ENCODE peak calls at places on chromosomes 6 and 20, in nine cellular contexts. One of them, this sample, is unnamed.

GRCh38 chr6:139533573-139534471 is 159.4 kb upstream of the CITED2 start:
- DNase-seq in fibroblast of the aortic adventitia: peak
- DNase-seq in GM12865: no peak
- DNase-seq in fibroblast of mammary gland: peak
- DNase-seq in astrocyte of the spinal cord: peak
- DNase-seq in lower lobe of right lung: peak
- DNase-seq in heart left ventricle: no peak
- DNase-seq in thyroid gland: peak
- DNase-seq in epithelial cell of proximal tubule: peak
- DNase-seq in this sample: peak

GRCh38 chr6:31970604-31971271 is 1.2 kb downstream of the DXO start:
- DNase-seq in fibroblast of the aortic adventitia: no peak
- DNase-seq in GM12865: no peak
- DNase-seq in fibroblast of mammary gland: no peak
- DNase-seq in astrocyte of the spinal cord: no peak
- DNase-seq in lower lobe of right lung: peak
- DNase-seq in heart left ventricle: no peak
- DNase-seq in thyroid gland: no peak
- DNase-seq in epithelial cell of proximal tubule: no peak
- DNase-seq in this sample: no peak

GRCh38 chr6:131954775-131955107 is 3.6 kb upstream of the CCN2 start:
- DNase-seq in fibroblast of the aortic adventitia: peak
- DNase-seq in GM12865: no peak
- DNase-seq in fibroblast of mammary gland: peak
- DNase-seq in astrocyte of the spinal cord: peak
- DNase-seq in lower lobe of right lung: peak
- DNase-seq in heart left ventricle: peak
- DNase-seq in thyroid gland: peak
- DNase-seq in epithelial cell of proximal tubule: no peak
- DNase-seq in this sample: peak

GRCh38 chr6:148263961-148264360 is 78.7 kb upstream of the SASH1 start:
- DNase-seq in fibroblast of the aortic adventitia: no peak
- DNase-seq in GM12865: no peak
- DNase-seq in fibroblast of mammary gland: no peak
- DNase-seq in astrocyte of the spinal cord: no peak
- DNase-seq in lower lobe of right lung: no peak
- DNase-seq in heart left ventricle: no peak
- DNase-seq in thyroid gland: no peak
- DNase-seq in epithelial cell of proximal tubule: no peak
- DNase-seq in this sample: no peak

GRCh38 chr6:134640975-134641429 is 308.9 kb downstream of the ALDH8A1 start:
- DNase-seq in fibroblast of the aortic adventitia: peak
- DNase-seq in GM12865: peak
- DNase-seq in fibroblast of mammary gland: peak
- DNase-seq in astrocyte of the spinal cord: peak
- DNase-seq in lower lobe of right lung: peak
- DNase-seq in heart left ventricle: peak
- DNase-seq in thyroid gland: peak
- DNase-seq in epithelial cell of proximal tubule: peak
- DNase-seq in this sample: peak

GRCh38 chr20:53642196-53643030 is 48.8 kb upstream of the ZNF217 start:
- DNase-seq in fibroblast of the aortic adventitia: peak
- DNase-seq in GM12865: peak
- DNase-seq in fibroblast of mammary gland: peak
- DNase-seq in astrocyte of the spinal cord: peak
- DNase-seq in lower lobe of right lung: no peak
- DNase-seq in heart left ventricle: no peak
- DNase-seq in thyroid gland: peak
- DNase-seq in epithelial cell of proximal tubule: peak
- DNase-seq in this sample: peak

GRCh38 chr6:30037182-30037788 is 23.8 kb upstream of the POLR1H start:
- DNase-seq in fibroblast of the aortic adventitia: peak
- DNase-seq in GM12865: peak
- DNase-seq in fibroblast of mammary gland: peak
- DNase-seq in astrocyte of the spinal cord: peak
- DNase-seq in lower lobe of right lung: no peak
- DNase-seq in heart left ventricle: no peak
- DNase-seq in thyroid gland: no peak
- DNase-seq in epithelial cell of proximal tubule: no peak
- DNase-seq in this sample: no peak

GRCh38 chr6:87541041-87541440 is 48.7 kb downstream of the RARS2 start:
- DNase-seq in fibroblast of the aortic adventitia: no peak
- DNase-seq in GM12865: no peak
- DNase-seq in fibroblast of mammary gland: no peak
- DNase-seq in astrocyte of the spinal cord: no peak
- DNase-seq in lower lobe of right lung: no peak
- DNase-seq in heart left ventricle: no peak
- DNase-seq in thyroid gland: no peak
- DNase-seq in epithelial cell of proximal tubule: no peak
- DNase-seq in this sample: no peak

GRCh38 chr6:3250278-3250677 is 8.5 kb upstream of the PSMG4 start:
- DNase-seq in fibroblast of the aortic adventitia: peak
- DNase-seq in GM12865: no peak
- DNase-seq in fibroblast of mammary gland: no peak
- DNase-seq in astrocyte of the spinal cord: no peak
- DNase-seq in lower lobe of right lung: no peak
- DNase-seq in heart left ventricle: no peak
- DNase-seq in thyroid gland: no peak
- DNase-seq in epithelial cell of proximal tubule: no peak
- DNase-seq in this sample: no peak

GRCh38 chr6:3249821-3250220 is 8.9 kb upstream of the PSMG4 start:
- DNase-seq in fibroblast of the aortic adventitia: no peak
- DNase-seq in GM12865: no peak
- DNase-seq in fibroblast of mammary gland: no peak
- DNase-seq in astrocyte of the spinal cord: no peak
- DNase-seq in lower lobe of right lung: no peak
- DNase-seq in heart left ventricle: no peak
- DNase-seq in thyroid gland: no peak
- DNase-seq in epithelial cell of proximal tubule: no peak
- DNase-seq in this sample: no peak

GRCh38 chr6:3252861-3253596 is 5.7 kb upstream of the PSMG4 start:
- DNase-seq in fibroblast of the aortic adventitia: no peak
- DNase-seq in GM12865: no peak
- DNase-seq in fibroblast of mammary gland: no peak
- DNase-seq in astrocyte of the spinal cord: no peak
- DNase-seq in lower lobe of right lung: no peak
- DNase-seq in heart left ventricle: no peak
- DNase-seq in thyroid gland: no peak
- DNase-seq in epithelial cell of proximal tubule: no peak
- DNase-seq in this sample: no peak

GRCh38 chr6:3252369-3252768 is 6.4 kb upstream of the PSMG4 start:
- DNase-seq in fibroblast of the aortic adventitia: no peak
- DNase-seq in GM12865: no peak
- DNase-seq in fibroblast of mammary gland: peak
- DNase-seq in astrocyte of the spinal cord: no peak
- DNase-seq in lower lobe of right lung: no peak
- DNase-seq in heart left ventricle: peak
- DNase-seq in thyroid gland: no peak
- DNase-seq in epithelial cell of proximal tubule: no peak
- DNase-seq in this sample: no peak

DNA sequence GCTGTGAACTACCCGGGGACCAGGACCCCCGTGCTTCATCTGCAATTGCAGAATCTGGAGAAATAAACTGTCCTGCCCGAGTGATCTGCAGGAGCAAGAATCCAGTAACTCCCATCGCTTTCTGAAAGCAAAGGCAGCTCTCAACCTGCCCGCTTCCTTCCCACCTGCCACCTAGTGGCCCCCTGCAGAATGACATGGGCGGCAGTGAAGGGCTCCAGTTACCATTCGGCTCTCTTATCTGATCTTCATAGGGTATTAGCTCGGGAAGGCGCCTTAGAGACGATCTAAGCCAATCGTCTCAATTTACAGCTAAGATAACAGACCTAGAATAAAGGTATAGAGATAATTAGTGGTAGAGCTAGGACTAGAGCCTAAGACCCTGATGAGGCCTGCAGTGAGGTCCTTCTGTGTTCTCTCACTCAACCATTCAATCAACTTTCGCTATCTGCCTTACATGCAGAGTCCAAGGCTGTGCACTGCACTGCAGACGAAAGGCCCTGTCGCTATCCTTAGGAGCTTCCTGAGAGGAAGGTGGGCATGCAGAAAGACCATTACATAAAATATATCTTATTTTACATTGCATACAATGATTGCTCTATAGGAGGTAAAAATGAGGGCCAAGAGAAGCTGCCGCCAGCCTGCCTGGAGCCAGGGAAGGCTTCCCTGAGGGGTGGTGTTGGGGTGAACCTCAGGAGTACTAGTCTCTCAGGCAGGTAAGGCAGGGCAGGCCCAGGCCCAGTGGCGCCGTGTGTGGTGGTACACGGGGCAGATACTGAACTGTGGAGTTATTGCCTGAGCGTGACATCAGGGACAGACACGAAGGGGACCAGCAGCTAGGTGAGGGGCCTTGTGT is 7.1 kb upstream of the PSMG4 start:
- DNase-seq in fibroblast of the aortic adventitia: peak
- DNase-seq in GM12865: peak
- DNase-seq in fibroblast of mammary gland: peak
- DNase-seq in astrocyte of the spinal cord: peak
- DNase-seq in lower lobe of right lung: peak
- DNase-seq in heart left ventricle: peak
- DNase-seq in thyroid gland: peak
- DNase-seq in epithelial cell of proximal tubule: no peak
- DNase-seq in this sample: no peak
- H3K4me3 ChIP-seq in fibroblast of the aortic adventitia: no peak
- H3K4me3 ChIP-seq in GM12865: no peak
- H3K4me3 ChIP-seq in fibroblast of mammary gland: no peak
- H3K4me3 ChIP-seq in astrocyte of the spinal cord: no peak
- H3K4me3 ChIP-seq in lower lobe of right lung: peak
- H3K4me3 ChIP-seq in heart left ventricle: no peak
- H3K4me3 ChIP-seq in thyroid gland: no peak
- H3K4me3 ChIP-seq in epithelial cell of proximal tubule: no peak
- H3K4me3 ChIP-seq in this sample: no peak

DNA sequence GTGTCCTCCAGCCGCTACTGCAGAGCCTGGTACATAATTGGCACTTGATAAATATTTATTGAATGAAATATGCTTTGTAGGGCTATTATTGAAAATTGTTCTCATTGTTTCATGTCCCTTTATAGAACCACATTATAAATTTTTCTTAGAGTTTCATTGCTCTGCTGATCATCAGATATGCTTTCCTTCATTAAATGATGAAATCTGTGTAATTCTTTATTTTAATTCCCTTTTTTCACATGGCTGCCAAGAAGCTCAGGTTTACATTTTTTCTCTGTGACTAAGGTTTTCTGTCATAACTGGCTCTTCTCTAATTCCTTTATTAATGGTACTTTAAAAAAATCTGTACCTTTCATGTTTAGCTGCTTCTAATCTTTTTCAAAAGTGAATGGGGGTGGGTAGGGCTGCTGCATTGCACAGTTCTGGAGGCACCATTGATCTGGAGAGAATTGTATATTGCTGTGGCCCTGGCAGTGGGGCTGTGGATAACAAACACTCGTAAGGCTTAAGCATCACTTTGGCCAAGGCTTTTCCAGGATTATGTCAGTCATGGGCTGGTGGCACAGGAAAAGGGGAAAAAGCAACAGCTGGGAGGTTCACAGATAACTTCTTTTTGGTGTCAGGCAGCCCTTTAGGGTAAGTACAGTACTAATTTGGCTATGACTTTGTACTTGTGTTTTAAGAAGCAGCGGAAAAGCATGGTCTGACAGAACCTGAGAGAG is 43.8 kb downstream of the ARFGEF2 start:
- DNase-seq in fibroblast of the aortic adventitia: peak
- DNase-seq in GM12865: no peak
- DNase-seq in fibroblast of mammary gland: peak
- DNase-seq in astrocyte of the spinal cord: peak
- DNase-seq in lower lobe of right lung: no peak
- DNase-seq in heart left ventricle: no peak
- DNase-seq in thyroid gland: no peak
- DNase-seq in epithelial cell of proximal tubule: no peak
- DNase-seq in this sample: no peak
- TF ChIP-seq CTCF in fibroblast of the aortic adventitia: no peak
- TF ChIP-seq CTCF in GM12865: no peak
- TF ChIP-seq CTCF in fibroblast of mammary gland: no peak
- TF ChIP-seq CTCF in astrocyte of the spinal cord: no peak
- TF ChIP-seq CTCF in lower lobe of right lung: no peak
- TF ChIP-seq CTCF in heart left ventricle: no peak
- TF ChIP-seq CTCF in thyroid gland: no peak
- TF ChIP-seq CTCF in epithelial cell of proximal tubule: no peak
- TF ChIP-seq CTCF in this sample: no peak

GRCh38 chr6:41732601-41733348 is 2.6 kb downstream of the TFEB start:
- DNase-seq in fibroblast of the aortic adventitia: no peak
- DNase-seq in GM12865: peak
- DNase-seq in fibroblast of mammary gland: no peak
- DNase-seq in astrocyte of the spinal cord: peak
- DNase-seq in lower lobe of right lung: peak
- DNase-seq in heart left ventricle: peak
- DNase-seq in thyroid gland: peak
- DNase-seq in epithelial cell of proximal tubule: no peak
- DNase-seq in this sample: no peak

GRCh38 chr6:41733707-41734665 is 1.4 kb downstream of the TFEB start:
- DNase-seq in fibroblast of the aortic adventitia: peak
- DNase-seq in GM12865: peak
- DNase-seq in fibroblast of mammary gland: peak
- DNase-seq in astrocyte of the spinal cord: peak
- DNase-seq in lower lobe of right lung: peak
- DNase-seq in heart left ventricle: peak
- DNase-seq in thyroid gland: peak
- DNase-seq in epithelial cell of proximal tubule: no peak
- DNase-seq in this sample: no peak

GRCh38 chr6:41732149-41732548 is 3.3 kb downstream of the TFEB start:
- DNase-seq in fibroblast of the aortic adventitia: no peak
- DNase-seq in GM12865: no peak
- DNase-seq in fibroblast of mammary gland: no peak
- DNase-seq in astrocyte of the spinal cord: no peak
- DNase-seq in lower lobe of right lung: no peak
- DNase-seq in heart left ventricle: no peak
- DNase-seq in thyroid gland: no peak
- DNase-seq in epithelial cell of proximal tubule: no peak
- DNase-seq in this sample: no peak

GRCh38 chr6:41734666-41735426 is 562 bp downstream of the TFEB start:
- DNase-seq in fibroblast of the aortic adventitia: peak
- DNase-seq in GM12865: peak
- DNase-seq in fibroblast of mammary gland: peak
- DNase-seq in astrocyte of the spinal cord: peak
- DNase-seq in lower lobe of right lung: peak
- DNase-seq in heart left ventricle: peak
- DNase-seq in thyroid gland: peak
- DNase-seq in epithelial cell of proximal tubule: no peak
- DNase-seq in this sample: no peak

DNA sequence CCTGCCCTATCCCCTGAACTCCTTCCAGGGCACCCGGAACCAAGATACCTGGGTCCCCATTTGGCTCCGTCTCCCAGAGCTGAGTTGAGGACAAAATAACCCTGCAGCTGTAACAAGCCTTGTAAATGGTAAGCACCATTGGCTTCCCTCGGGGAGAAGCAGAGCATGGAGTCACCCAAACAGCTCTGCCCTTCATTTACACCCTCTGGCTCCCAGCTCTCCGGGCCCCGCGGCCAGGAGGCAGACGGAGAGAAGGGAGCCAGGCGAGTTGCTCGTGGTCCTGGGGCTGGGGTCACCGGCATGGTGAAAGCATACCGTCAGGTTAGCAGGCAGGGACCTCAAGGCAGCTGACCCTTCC is 2.1 kb downstream of the TFEB start:
- DNase-seq in fibroblast of the aortic adventitia: no peak
- DNase-seq in GM12865: no peak
- DNase-seq in fibroblast of mammary gland: no peak
- DNase-seq in astrocyte of the spinal cord: no peak
- DNase-seq in lower lobe of right lung: no peak
- DNase-seq in heart left ventricle: no peak
- DNase-seq in thyroid gland: no peak
- DNase-seq in epithelial cell of proximal tubule: no peak
- DNase-seq in this sample: no peak
- H3K4me3 ChIP-seq in fibroblast of the aortic adventitia: peak
- H3K4me3 ChIP-seq in GM12865: peak
- H3K4me3 ChIP-seq in fibroblast of mammary gland: peak
- H3K4me3 ChIP-seq in astrocyte of the spinal cord: peak
- H3K4me3 ChIP-seq in lower lobe of right lung: peak
- H3K4me3 ChIP-seq in heart left ventricle: peak
- H3K4me3 ChIP-seq in thyroid gland: peak
- H3K4me3 ChIP-seq in epithelial cell of proximal tubule: peak
- H3K4me3 ChIP-seq in this sample: peak

GRCh38 chr6:150720774-150721233 is 121.1 kb downstream of the PLEKHG1 start:
- DNase-seq in fibroblast of the aortic adventitia: peak
- DNase-seq in GM12865: peak
- DNase-seq in fibroblast of mammary gland: no peak
- DNase-seq in astrocyte of the spinal cord: peak
- DNase-seq in lower lobe of right lung: no peak
- DNase-seq in heart left ventricle: no peak
- DNase-seq in thyroid gland: peak
- DNase-seq in epithelial cell of proximal tubule: peak
- DNase-seq in this sample: peak
- TF ChIP-seq CTCF in fibroblast of the aortic adventitia: peak
- TF ChIP-seq CTCF in GM12865: no peak
- TF ChIP-seq CTCF in fibroblast of mammary gland: no peak
- TF ChIP-seq CTCF in astrocyte of the spinal cord: no peak
- TF ChIP-seq CTCF in lower lobe of right lung: no peak
- TF ChIP-seq CTCF in heart left ventricle: no peak
- TF ChIP-seq CTCF in thyroid gland: peak
- TF ChIP-seq CTCF in epithelial cell of proximal tubule: no peak
- TF ChIP-seq CTCF in this sample: peak